ENCODE peak calls at places on chromosomes 4 and X, in six cellular contexts. P is GM06990, C is neural progenitor cell, T is AG04450, M is aorta, Z is mesendoderm. W is an unnamed sample.

GRCh38 chr4:40325406-40326019 is 9.6 kb upstream of the CHRNA9 start:
- DNase-seq in P (no peak), C (peak; percentile 69), T (peak; percentile 50), M (no peak), Z (peak; percentile 73), W (no peak)

GRCh38 chrX:53715336-53715924 is 28.9 kb upstream of the HUWE1 start:
- DNase-seq in P (peak; percentile 41), C (no peak), T (no peak), M (no peak), Z (no peak), W (no peak)

GRCh38 chrX:41921492-41922124 is 1.7 kb downstream of the CASK start:
- DNase-seq in P (peak; percentile 16), C (peak; percentile 4), T (no peak), M (no peak), Z (peak; percentile 13), W (no peak)

GRCh38 chr4:107906458-107907100 is 24.8 kb upstream of the CYP2U1 start:
- DNase-seq in P (no peak), C (no peak), T (no peak), M (no peak), Z (no peak), W (no peak)

GRCh38 chr4:101853691-101854090 is 63.2 kb downstream of the BANK1 start:
- DNase-seq in P (no peak), C (no peak), T (no peak), M (no peak), Z (no peak), W (no peak)

GRCh38 chrX:8688776-8689175 is 43.2 kb downstream of the ANOS1 start:
- DNase-seq in P (no peak), C (peak; percentile 68), T (no peak), M (no peak), Z (peak; percentile 80), W (peak; percentile 86)

GRCh38 chr4:184441461-184442392 is 32.6 kb downstream of the IRF2 start:
- DNase-seq in P (no peak), C (no peak), T (no peak), M (no peak), Z (peak; percentile 43), W (peak; percentile 80)

GRCh38 chr4:141580523-141580922 is 55.9 kb upstream of the IL15 start:
- DNase-seq in P (no peak), C (peak; percentile 8), T (no peak), M (no peak), Z (peak; percentile 6), W (peak; percentile 53)

GRCh38 chr4:18961879-18962278 is 940.3 kb upstream of the LCORL start:
- DNase-seq in P (no peak), C (no peak), T (no peak), M (no peak), Z (no peak), W (no peak)

GRCh38 chrX:37652053-37652452 is 33.5 kb upstream of the XK start:
- DNase-seq in P (no peak), C (no peak), T (no peak), M (no peak), Z (peak; percentile 33), W (peak; percentile 45)

GRCh38 chr4:125169192-125169591 is 145.6 kb upstream of the FAT4 start:
- DNase-seq in P (no peak), C (no peak), T (no peak), M (no peak), Z (no peak), W (no peak)

GRCh38 chrX:40166582-40166981 is 68.8 kb upstream of the BCOR start:
- DNase-seq in P (no peak), C (no peak), T (no peak), M (no peak), Z (peak; percentile 5), W (peak; percentile 72)

GRCh38 chr4:87069037-87069742 is 134.4 kb downstream of the AFF1 start:
- DNase-seq in P (no peak), C (no peak), T (no peak), M (no peak), Z (no peak), W (no peak)

GRCh38 chr4:158722917-158723793 is at the start of gene PPID:
- DNase-seq in P (peak; percentile 91), C (peak; percentile 91), T (peak; percentile 21), M (peak; percentile 88), Z (peak; percentile 89), W (peak; percentile 93)

GRCh38 chrX:97845451-97845850 is 961.7 kb downstream of the RPA4 start:
- DNase-seq in P (no peak), C (no peak), T (no peak), M (peak; percentile 26), Z (no peak), W (no peak)

GRCh38 chr4:1512738-1513660 is 106.8 kb upstream of the NKX1-1 start:
- DNase-seq in P (no peak), C (peak; percentile 89), T (no peak), M (peak; percentile 43), Z (peak; percentile 65), W (peak; percentile 89)

GRCh38 chr4:150867148-150867547 is 147.9 kb downstream of the LRBA start:
- DNase-seq in P (peak; percentile 19), C (peak; percentile 91), T (peak; percentile 50), M (no peak), Z (peak; percentile 87), W (no peak)

GRCh38 chrX:127243654-127244053 is 424.1 kb downstream of the PRR32 start:
- DNase-seq in P (no peak), C (no peak), T (no peak), M (no peak), Z (no peak), W (no peak)

GRCh38 chrX:35461164-35461563 is 337.0 kb upstream of the MAGEB16 start:
- DNase-seq in P (no peak), C (no peak), T (no peak), M (no peak), Z (peak; percentile 4), W (no peak)

GRCh38 chr4:130257271-130257670 is 1161.3 kb downstream of the C4orf33 start:
- DNase-seq in P (no peak), C (no peak), T (no peak), M (no peak), Z (no peak), W (no peak)

GRCh38 chr4:184355111-184355604 is 119.2 kb downstream of the IRF2 start:
- DNase-seq in P (peak; percentile 70), C (no peak), T (peak; percentile 54), M (no peak), Z (no peak), W (peak; percentile 38)

GRCh38 chr4:83197555-83198235 is 83.2 kb upstream of the PLAC8 start:
- DNase-seq in P (no peak), C (no peak), T (no peak), M (peak; percentile 65), Z (peak; percentile 57), W (peak; percentile 78)

GRCh38 chr4:107548211-107548905 is 171.7 kb downstream of the PAPSS1 start:
- DNase-seq in P (no peak), C (peak; percentile 8), T (no peak), M (no peak), Z (peak; percentile 65), W (no peak)

GRCh38 chr4:57077550-57078311 is 32.5 kb downstream of the IGFBP7 start:
- DNase-seq in P (no peak), C (no peak), T (no peak), M (no peak), Z (peak; percentile 95), W (peak; percentile 72)

GRCh38 chr4:163344147-163345050 is 707 bp downstream of the NPY5R start:
- DNase-seq in P (no peak), C (peak; percentile 76), T (no peak), M (peak; percentile 55), Z (peak; percentile 34), W (peak; percentile 82)
- H3K27me3 ChIP-seq in P (no peaks in the 10 kb centered on the region), C (peaks cover 65% of the 10 kb centered on the region), T (peaks cover 10% of the 10 kb centered on the region), M (no peaks in the 10 kb centered on the region), Z (peaks cover 5% of the 10 kb centered on the region), W (peaks cover 32% of the 10 kb centered on the region)

GRCh38 chr4:73069338-73070071 is at the start of gene COX18:
- DNase-seq in P (peak; percentile 99), C (peak; percentile 97), T (peak; percentile 98), M (peak; percentile 99), Z (peak; percentile 98), W (peak; percentile 98)
- H3K27me3 ChIP-seq in P (no peaks in the 10 kb centered on the region), C (no peaks in the 10 kb centered on the region), T (no peaks in the 10 kb centered on the region), M (no peaks in the 10 kb centered on the region), Z (no peaks in the 10 kb centered on the region), W (no peaks in the 10 kb centered on the region)

DNA sequence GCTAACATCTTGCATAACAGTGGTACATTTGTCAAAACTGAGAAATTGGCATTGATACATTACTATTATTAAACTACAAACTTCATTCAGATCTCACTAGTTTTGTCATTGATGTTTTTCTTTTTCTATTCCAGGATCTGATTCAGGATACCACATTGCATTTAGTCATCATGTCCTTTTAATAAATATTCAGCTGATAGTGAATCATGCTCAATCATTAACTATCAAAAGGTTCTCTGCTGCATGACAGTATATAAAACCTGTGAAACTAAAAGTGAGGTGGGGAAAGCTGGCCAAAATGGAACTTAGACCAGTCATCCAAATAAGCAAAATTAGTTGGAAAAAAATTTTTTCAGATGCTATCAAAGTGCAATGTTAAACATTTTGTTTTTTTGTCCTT is 28.1 kb upstream of the HS6ST2 start:
- DNase-seq in P (no peak), C (no peak), T (no peak), M (no peak), Z (no peak), W (no peak)
- H3K27me3 ChIP-seq in P (no peaks in the 10 kb centered on the region), C (no peaks in the 10 kb centered on the region), T (no peaks in the 10 kb centered on the region), M (no peaks in the 10 kb centered on the region), Z (no peaks in the 10 kb centered on the region), W (no peaks in the 10 kb centered on the region)

GRCh38 chr4:8765631-8766590 is 105.7 kb downstream of the HMX1 start:
- DNase-seq in P (no peak), C (no peak), T (no peak), M (peak; percentile 31), Z (no peak), W (peak; percentile 37)

GRCh38 chr4:8765084-8765483 is 106.6 kb downstream of the HMX1 start:
- DNase-seq in P (no peak), C (no peak), T (no peak), M (peak; percentile 33), Z (no peak), W (peak; percentile 37)

GRCh38 chr4:8762951-8763735 is 108.5 kb downstream of the HMX1 start:
- DNase-seq in P (no peak), C (no peak), T (no peak), M (peak; percentile 11), Z (no peak), W (peak; percentile 34)

GRCh38 chr4:8762356-8762755 is 109.3 kb downstream of the HMX1 start:
- DNase-seq in P (no peak), C (no peak), T (no peak), M (peak; percentile 26), Z (no peak), W (peak; percentile 26)

DNA sequence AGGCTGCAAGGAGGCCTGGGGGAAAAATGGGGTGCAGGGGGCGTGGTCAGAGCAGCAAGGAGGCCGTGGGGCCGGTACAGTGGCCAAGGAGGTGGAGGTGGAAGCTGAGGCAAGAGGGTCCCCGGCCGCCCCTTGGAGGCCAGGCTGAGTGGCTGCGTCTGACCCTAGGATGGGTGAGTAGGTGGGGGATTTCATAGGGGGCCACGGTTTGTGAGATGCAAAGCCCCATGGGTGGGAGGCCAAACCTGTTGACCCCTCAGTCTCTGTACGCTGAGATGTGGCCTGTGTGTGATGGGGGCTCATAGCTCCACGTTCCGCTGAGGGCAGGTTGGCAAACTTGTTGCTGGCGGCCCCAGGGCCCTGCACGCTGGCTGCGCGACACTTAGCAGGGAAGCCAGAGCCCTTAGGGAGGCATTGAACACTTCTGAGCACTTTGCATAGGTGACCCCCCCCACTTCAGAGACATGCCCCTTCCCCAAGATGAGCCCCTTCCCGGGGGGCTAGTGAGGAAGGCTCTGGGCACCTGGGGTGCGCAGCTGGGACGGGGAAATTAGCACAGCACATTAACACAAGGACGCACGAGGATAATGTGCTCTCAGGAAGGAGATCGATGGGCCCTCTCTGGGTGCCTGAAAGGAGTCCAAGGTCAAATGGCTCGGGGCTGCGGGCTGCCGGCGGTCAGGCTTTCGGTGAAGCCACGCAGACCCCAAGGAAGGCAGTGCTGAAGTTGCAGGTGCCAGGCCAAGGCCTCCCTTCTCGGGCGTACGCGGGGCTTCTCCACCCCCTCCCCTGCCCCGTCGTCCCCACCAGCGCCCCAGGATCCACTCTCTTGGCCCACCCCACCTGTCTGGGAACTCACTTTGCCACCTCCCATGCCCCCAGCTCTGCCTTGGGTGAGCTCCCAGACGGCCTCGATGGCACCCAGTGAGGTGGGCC is 107.4 kb downstream of the HMX1 start:
- DNase-seq in P (no peak), C (no peak), T (no peak), M (peak; percentile 24), Z (no peak), W (peak; percentile 30)
- H3K27me3 ChIP-seq in P (no peaks in the 10 kb centered on the region), C (no peaks in the 10 kb centered on the region), T (no peaks in the 10 kb centered on the region), M (no peaks in the 10 kb centered on the region), Z (no peaks in the 10 kb centered on the region), W (no peaks in the 10 kb centered on the region)